ENCODE peak calls at places on chromosome 11, in seven cellular contexts. K is activated gamma-delta T cell treated with Interleukin-2 at 50 U/mL for 16 hours; H is stimulated activated CD8-positive, alpha-beta memory T cell treated with anti-CD3 and anti-CD28 coated beads, Interleukin-15, amount 100 ng/mL, for 4 hours; P is A549; A is mucosa of gallbladder; X is ureter; I is EH. J is an unnamed sample.

GRCh38 chr11:70090989-70091388 is 12.9 kb downstream of the ANO1 start:
- DNase-seq in K (no peak), H (no peak), P (no peak), A (no peak), X (no peak), I (no peak), J (no peak)

GRCh38 chr11:40293655-40294342 is 1165.7 kb downstream of the LRRC4C start:
- DNase-seq in K (no peak), H (no peak), P (peak), A (peak), X (peak), I (peak), J (peak)

GRCh38 chr11:46075168-46075567 is 46.1 kb downstream of the PHF21A start:
- DNase-seq in K (no peak), H (no peak), P (no peak), A (no peak), X (no peak), I (peak), J (no peak)

GRCh38 chr11:30049214-30049613 is 32.4 kb upstream of the KCNA4 start:
- DNase-seq in K (no peak), H (no peak), P (no peak), A (no peak), X (no peak), I (no peak), J (no peak)

GRCh38 chr11:6608011-6608410 is 4.0 kb downstream of the TAF10 start:
- DNase-seq in K (no peak), H (no peak), P (no peak), A (peak), X (no peak), I (no peak), J (peak)

GRCh38 chr11:123082977-123083376 is 21.0 kb upstream of the HSPA8 start:
- DNase-seq in K (no peak), H (no peak), P (no peak), A (no peak), X (no peak), I (no peak), J (no peak)

GRCh38 chr11:43810929-43811596 is 69.6 kb upstream of the ALKBH3 start:
- DNase-seq in K (no peak), H (no peak), P (no peak), A (no peak), X (no peak), I (no peak), J (no peak)

GRCh38 chr11:10409207-10409661 is 45.8 kb upstream of the AMPD3 start:
- DNase-seq in K (no peak), H (no peak), P (no peak), A (no peak), X (no peak), I (no peak), J (no peak)

GRCh38 chr11:96324912-96325311 is 18.1 kb downstream of the MAML2 start:
- DNase-seq in K (no peak), H (no peak), P (no peak), A (no peak), X (no peak), I (peak), J (no peak)

GRCh38 chr11:2722955-2723354 is 23.2 kb upstream of the KCNQ1OT1 start:
- DNase-seq in K (no peak), H (no peak), P (no peak), A (no peak), X (no peak), I (no peak), J (no peak)

GRCh38 chr11:43905788-43906187 is 25.2 kb downstream of the ALKBH3 start:
- DNase-seq in K (no peak), H (no peak), P (no peak), A (no peak), X (no peak), I (peak), J (no peak)

J was measured in B cell.